ENCODE peak calls at places on chromosomes 2 and 18, in eight cellular contexts. C, B, Z, T, G, A, P and L are unnamed samples.

GRCh38 chr18:52160652-52161051 is 179.3 kb upstream of the DCC start:
- DNase-seq in C (no peak), B (no peak), Z (no peak), T (no peak), G (no peak), A (peak), P (peak), L (no peak)

GRCh38 chr18:43525149-43525548 is 247.9 kb upstream of the SYT4 start:
- DNase-seq in C (peak), B (no peak), Z (no peak), T (no peak), G (no peak), A (no peak), P (no peak), L (no peak)

GRCh38 chr2:148122788-148123187 is 101.9 kb downstream of the MBD5 start:
- DNase-seq in C (no peak), B (peak), Z (no peak), T (no peak), G (no peak), A (no peak), P (peak), L (no peak)

GRCh38 chr2:115560671-115561070 is 1118.2 kb downstream of the DPP10 start:
- DNase-seq in C (no peak), B (no peak), Z (no peak), T (no peak), G (no peak), A (no peak), P (peak), L (no peak)

GRCh38 chr2:114122861-114123391 is 233.0 kb downstream of the ACTR3 start:
- DNase-seq in C (no peak), B (no peak), Z (no peak), T (no peak), G (no peak), A (no peak), P (no peak), L (no peak)

GRCh38 chr2:148350211-148350610 is 294.3 kb upstream of the EPC2 start:
- DNase-seq in C (no peak), B (no peak), Z (no peak), T (no peak), G (no peak), A (no peak), P (no peak), L (no peak)

GRCh38 chr2:189698020-189698887 is 23.8 kb downstream of the ANKAR start:
- DNase-seq in C (peak), B (peak), Z (no peak), T (peak), G (peak), A (peak), P (no peak), L (no peak)

GRCh38 chr2:24015562-24016375 is 5.9 kb downstream of the MFSD2B start:
- DNase-seq in C (no peak), B (peak), Z (no peak), T (no peak), G (no peak), A (peak), P (peak), L (no peak)

DNA sequence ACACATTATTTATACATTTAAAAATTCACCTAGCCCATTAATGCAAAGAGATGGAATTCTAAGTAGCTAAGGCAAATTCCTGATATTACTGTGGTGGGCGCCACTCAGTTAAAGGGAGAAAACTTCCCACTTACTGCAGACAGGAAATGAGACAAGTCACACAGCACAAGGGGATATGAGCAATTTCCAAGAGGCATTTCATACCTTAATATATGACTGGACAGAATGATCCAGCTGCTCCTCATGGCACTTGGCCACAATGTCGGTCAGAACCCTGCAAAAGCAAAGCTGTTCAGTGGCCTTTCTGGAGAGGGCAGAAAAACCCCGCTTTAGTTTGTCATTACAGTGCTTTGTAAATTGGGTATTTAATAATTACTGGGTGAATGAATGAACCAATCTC is 121.4 kb upstream of the CCDC195 start:
- DNase-seq in C (no peak), B (peak), Z (no peak), T (no peak), G (no peak), A (no peak), P (peak), L (no peak)
- TF ChIP-seq CTCF in C (no peak), B (no peak), Z (no peak), T (no peak), G (no peak), A (no peak), P (no peak), L (no peak)

GRCh38 chr2:126972272-126972626 is 73.6 kb downstream of the TEX51 start:
- DNase-seq in C (no peak), B (no peak), Z (no peak), T (no peak), G (no peak), A (no peak), P (no peak), L (no peak)
- TF ChIP-seq CTCF in C (no peak), B (no peak), Z (peak), T (no peak), G (no peak), A (no peak), P (no peak), L (peak)

DNA sequence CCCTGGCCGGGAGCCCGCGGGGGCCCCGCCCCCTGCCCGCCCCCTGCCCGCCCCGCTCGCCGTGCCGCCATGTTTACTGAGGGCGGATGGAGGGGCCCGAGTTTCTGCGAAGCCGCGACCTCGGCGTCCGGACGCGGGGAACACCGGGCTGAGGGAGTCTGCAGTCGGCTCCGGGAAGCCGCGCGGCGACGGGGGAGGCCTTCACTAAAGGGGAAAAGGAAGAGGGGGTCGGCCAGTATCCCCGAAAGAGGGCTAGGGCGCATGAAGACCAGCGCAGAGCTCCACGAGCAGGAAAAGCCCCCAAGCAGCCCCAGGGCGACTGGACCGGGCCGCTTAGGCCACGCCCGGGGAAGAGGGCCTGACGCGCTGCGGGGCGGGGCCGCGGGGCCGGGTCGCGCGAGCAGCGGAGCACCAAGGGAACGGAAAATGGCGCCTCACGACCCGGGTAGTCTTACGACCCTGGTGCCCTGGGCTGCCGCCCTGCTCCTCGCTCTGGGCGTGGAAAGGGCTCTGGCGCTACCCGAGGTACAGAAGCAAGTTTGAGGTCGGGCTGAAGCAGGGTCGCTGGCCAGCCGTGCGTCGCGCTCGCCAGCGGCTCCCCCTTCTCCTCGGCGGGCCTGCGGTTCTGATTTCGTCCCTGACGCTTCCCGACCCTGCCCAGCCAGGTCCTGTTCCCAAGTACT is at the start of the genes ATRAID and SLC5A6:
- DNase-seq in C (peak), B (peak), Z (peak), T (peak), G (peak), A (peak), P (no peak), L (peak)
- TF ChIP-seq CTCF in C (no peak), B (no peak), Z (no peak), T (no peak), G (no peak), A (no peak), P (no peak), L (no peak)

DNA sequence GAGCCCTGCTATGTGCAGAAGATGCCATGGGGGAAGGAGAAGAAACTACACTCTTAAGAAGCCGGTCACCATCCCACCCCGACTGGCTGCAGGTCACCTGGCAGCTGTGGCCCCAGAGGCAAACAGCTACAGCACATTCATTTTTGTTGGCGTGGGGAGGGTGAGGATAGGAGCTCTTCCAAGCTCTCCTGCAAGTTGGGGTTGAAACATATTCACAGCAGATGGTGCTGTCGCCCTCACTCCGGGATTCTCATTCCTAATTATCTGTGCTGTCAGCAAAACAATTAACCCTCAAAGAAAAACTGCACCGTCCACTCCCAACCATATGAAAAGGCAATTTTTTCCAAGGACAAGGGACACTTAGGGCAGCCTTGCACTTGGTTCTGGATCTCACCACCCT is 68.7 kb downstream of the ZBTB7C start:
- DNase-seq in C (no peak), B (no peak), Z (no peak), T (no peak), G (no peak), A (no peak), P (no peak), L (no peak)
- TF ChIP-seq CTCF in C (no peak), B (no peak), Z (no peak), T (no peak), G (no peak), A (no peak), P (no peak), L (no peak)